ENCODE peak calls at places on chromosome 11, in ten cellular contexts. One of them, this sample, is unnamed.
A peak's percentile ranks its signal among the peaks of the same experiment; 100 is the strongest.

GRCh38 chr11:133832096-133833081 is 12.9 kb downstream of the SPATA19 start:
- DNase-seq in D721Med: no peak
- DNase-seq in Panc1: no peak
- DNase-seq in WTC11: no peak
- DNase-seq in AG10803: no peak
- DNase-seq in nephron progenitor cell: no peak
- DNase-seq in cardiac fibroblast: no peak
- DNase-seq in neural progenitor cell: no peak
- DNase-seq in tibial nerve: no peak
- DNase-seq in endothelial cell: no peak
- DNase-seq in this sample: no peak

GRCh38 chr11:36312593-36312990 is 16.5 kb downstream of the PRR5L start:
- DNase-seq in D721Med: no peak
- DNase-seq in Panc1: no peak
- DNase-seq in WTC11: no peak
- DNase-seq in AG10803: peak; percentile 46
- DNase-seq in nephron progenitor cell: no peak
- DNase-seq in cardiac fibroblast: peak; percentile 18
- DNase-seq in neural progenitor cell: no peak
- DNase-seq in tibial nerve: no peak
- DNase-seq in endothelial cell: no peak
- DNase-seq in this sample: peak; percentile 66

GRCh38 chr11:5364214-5364613 is 12.9 kb downstream of the OR51B6 start:
- DNase-seq in D721Med: no peak
- DNase-seq in Panc1: no peak
- DNase-seq in WTC11: no peak
- DNase-seq in AG10803: peak; percentile 94
- DNase-seq in nephron progenitor cell: no peak
- DNase-seq in cardiac fibroblast: peak; percentile 65
- DNase-seq in neural progenitor cell: no peak
- DNase-seq in tibial nerve: no peak
- DNase-seq in endothelial cell: no peak
- DNase-seq in this sample: peak; percentile 88

GRCh38 chr11:71321433-71322191 is 69.2 kb upstream of the SHANK2 start:
- DNase-seq in D721Med: no peak
- DNase-seq in Panc1: no peak
- DNase-seq in WTC11: no peak
- DNase-seq in AG10803: no peak
- DNase-seq in nephron progenitor cell: no peak
- DNase-seq in cardiac fibroblast: no peak
- DNase-seq in neural progenitor cell: no peak
- DNase-seq in tibial nerve: no peak
- DNase-seq in endothelial cell: no peak
- DNase-seq in this sample: no peak

GRCh38 chr11:78318321-78318720 is 99.3 kb downstream of the GAB2 start:
- DNase-seq in D721Med: no peak
- DNase-seq in Panc1: no peak
- DNase-seq in WTC11: no peak
- DNase-seq in AG10803: no peak
- DNase-seq in nephron progenitor cell: no peak
- DNase-seq in cardiac fibroblast: peak; percentile 43
- DNase-seq in neural progenitor cell: no peak
- DNase-seq in tibial nerve: no peak
- DNase-seq in endothelial cell: peak; percentile 15
- DNase-seq in this sample: no peak

GRCh38 chr11:12248330-12248729 is 129.0 kb upstream of the PARVA start:
- DNase-seq in D721Med: no peak
- DNase-seq in Panc1: no peak
- DNase-seq in WTC11: peak; percentile 29
- DNase-seq in AG10803: no peak
- DNase-seq in nephron progenitor cell: no peak
- DNase-seq in cardiac fibroblast: peak; percentile 69
- DNase-seq in neural progenitor cell: peak; percentile 29
- DNase-seq in tibial nerve: peak; percentile 72
- DNase-seq in endothelial cell: no peak
- DNase-seq in this sample: no peak

GRCh38 chr11:68411501-68411991 is 49.0 kb upstream of the PPP6R3 start:
- DNase-seq in D721Med: no peak
- DNase-seq in Panc1: no peak
- DNase-seq in WTC11: no peak
- DNase-seq in AG10803: no peak
- DNase-seq in nephron progenitor cell: no peak
- DNase-seq in cardiac fibroblast: no peak
- DNase-seq in neural progenitor cell: no peak
- DNase-seq in tibial nerve: no peak
- DNase-seq in endothelial cell: no peak
- DNase-seq in this sample: no peak

GRCh38 chr11:126896025-126896424 is 104.5 kb downstream of the KIRREL3 start:
- DNase-seq in D721Med: no peak
- DNase-seq in Panc1: no peak
- DNase-seq in WTC11: no peak
- DNase-seq in AG10803: no peak
- DNase-seq in nephron progenitor cell: no peak
- DNase-seq in cardiac fibroblast: no peak
- DNase-seq in neural progenitor cell: no peak
- DNase-seq in tibial nerve: no peak
- DNase-seq in endothelial cell: no peak
- DNase-seq in this sample: no peak

GRCh38 chr11:121643530-121644512 is 191.1 kb upstream of the SORL1-AS1 start:
- DNase-seq in D721Med: no peak
- DNase-seq in Panc1: no peak
- DNase-seq in WTC11: no peak
- DNase-seq in AG10803: no peak
- DNase-seq in nephron progenitor cell: no peak
- DNase-seq in cardiac fibroblast: no peak
- DNase-seq in neural progenitor cell: no peak
- DNase-seq in tibial nerve: no peak
- DNase-seq in endothelial cell: no peak
- DNase-seq in this sample: no peak

GRCh38 chr11:10696797-10697620 is 3.5 kb upstream of the IRAG1 start:
- DNase-seq in D721Med: no peak
- DNase-seq in Panc1: no peak
- DNase-seq in WTC11: no peak
- DNase-seq in AG10803: no peak
- DNase-seq in nephron progenitor cell: no peak
- DNase-seq in cardiac fibroblast: no peak
- DNase-seq in neural progenitor cell: no peak
- DNase-seq in tibial nerve: no peak
- DNase-seq in endothelial cell: no peak
- DNase-seq in this sample: no peak

GRCh38 chr11:134252539-134253188 is 488 bp downstream of the THYN1 start:
- DNase-seq in D721Med: no peak
- DNase-seq in Panc1: no peak
- DNase-seq in WTC11: peak; percentile 29
- DNase-seq in AG10803: peak; percentile 47
- DNase-seq in nephron progenitor cell: peak; percentile 22
- DNase-seq in cardiac fibroblast: no peak
- DNase-seq in neural progenitor cell: peak; percentile 63
- DNase-seq in tibial nerve: no peak
- DNase-seq in endothelial cell: peak; percentile 15
- DNase-seq in this sample: peak; percentile 47

GRCh38 chr11:112318193-112318592 is 57.5 kb upstream of the PLET1 start:
- DNase-seq in D721Med: no peak
- DNase-seq in Panc1: no peak
- DNase-seq in WTC11: no peak
- DNase-seq in AG10803: peak; percentile 94
- DNase-seq in nephron progenitor cell: no peak
- DNase-seq in cardiac fibroblast: peak; percentile 93
- DNase-seq in neural progenitor cell: no peak
- DNase-seq in tibial nerve: no peak
- DNase-seq in endothelial cell: no peak
- DNase-seq in this sample: peak; percentile 95

GRCh38 chr11:128503231-128503991 is 83.9 kb downstream of the ETS1 start:
- DNase-seq in D721Med: no peak
- DNase-seq in Panc1: no peak
- DNase-seq in WTC11: no peak
- DNase-seq in AG10803: peak; percentile 95
- DNase-seq in nephron progenitor cell: no peak
- DNase-seq in cardiac fibroblast: peak; percentile 56
- DNase-seq in neural progenitor cell: no peak
- DNase-seq in tibial nerve: no peak
- DNase-seq in endothelial cell: no peak
- DNase-seq in this sample: peak; percentile 95

GRCh38 chr11:87421422-87421821 is 383.7 kb downstream of the TMEM135 start:
- DNase-seq in D721Med: peak; percentile 14
- DNase-seq in Panc1: peak; percentile 80
- DNase-seq in WTC11: peak; percentile 32
- DNase-seq in AG10803: peak; percentile 84
- DNase-seq in nephron progenitor cell: peak; percentile 43
- DNase-seq in cardiac fibroblast: peak; percentile 89
- DNase-seq in neural progenitor cell: peak; percentile 79
- DNase-seq in tibial nerve: no peak
- DNase-seq in endothelial cell: peak; percentile 64
- DNase-seq in this sample: peak; percentile 83

GRCh38 chr11:61971177-61972111 is 4.0 kb upstream of the FTH1 start:
- DNase-seq in D721Med: peak; percentile 9
- DNase-seq in Panc1: peak; percentile 91
- DNase-seq in WTC11: peak; percentile 98
- DNase-seq in AG10803: peak; percentile 99
- DNase-seq in nephron progenitor cell: peak; percentile 85
- DNase-seq in cardiac fibroblast: peak; percentile 100
- DNase-seq in neural progenitor cell: peak; percentile 94
- DNase-seq in tibial nerve: peak; percentile 97
- DNase-seq in endothelial cell: peak; percentile 61
- DNase-seq in this sample: peak; percentile 99

GRCh38 chr11:12698049-12698448 is 23.8 kb downstream of the TEAD1 start:
- DNase-seq in D721Med: no peak
- DNase-seq in Panc1: no peak
- DNase-seq in WTC11: no peak
- DNase-seq in AG10803: no peak
- DNase-seq in nephron progenitor cell: peak; percentile 30
- DNase-seq in cardiac fibroblast: no peak
- DNase-seq in neural progenitor cell: no peak
- DNase-seq in tibial nerve: no peak
- DNase-seq in endothelial cell: no peak
- DNase-seq in this sample: no peak

GRCh38 chr11:2771758-2772466 is 72.1 kb upstream of the KCNQ1OT1 start:
- DNase-seq in D721Med: no peak
- DNase-seq in Panc1: no peak
- DNase-seq in WTC11: peak; percentile 11
- DNase-seq in AG10803: no peak
- DNase-seq in nephron progenitor cell: no peak
- DNase-seq in cardiac fibroblast: no peak
- DNase-seq in neural progenitor cell: no peak
- DNase-seq in tibial nerve: peak; percentile 6
- DNase-seq in endothelial cell: peak; percentile 2
- DNase-seq in this sample: no peak

GRCh38 chr11:129374081-129374992 is 1.3 kb upstream of the BARX2 start:
- DNase-seq in D721Med: peak; percentile 16
- DNase-seq in Panc1: no peak
- DNase-seq in WTC11: peak; percentile 28
- DNase-seq in AG10803: no peak
- DNase-seq in nephron progenitor cell: peak; percentile 42
- DNase-seq in cardiac fibroblast: no peak
- DNase-seq in neural progenitor cell: peak; percentile 58
- DNase-seq in tibial nerve: no peak
- DNase-seq in endothelial cell: peak; percentile 15
- DNase-seq in this sample: no peak

DNA sequence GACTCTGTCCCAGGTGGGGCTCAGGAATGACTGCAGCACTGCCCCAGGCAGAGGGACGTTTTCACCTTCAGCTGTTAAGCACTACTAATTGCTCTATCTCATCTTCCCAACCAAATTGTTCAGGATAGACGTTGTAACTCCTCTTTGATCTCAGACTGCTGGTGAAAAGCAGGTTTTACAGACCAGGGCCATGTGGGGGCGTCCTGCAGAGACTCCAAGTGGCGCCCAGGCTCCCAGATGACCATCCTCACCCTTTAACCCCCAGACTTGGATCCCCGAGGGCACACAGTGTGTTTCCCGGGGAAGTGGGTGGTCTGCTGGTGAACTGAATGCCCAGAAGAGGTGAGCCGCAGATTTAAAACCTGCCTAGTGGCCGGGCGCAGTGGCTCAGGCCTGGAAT is 23.9 kb downstream of the FADD start:
- DNase-seq in D721Med: no peak
- DNase-seq in Panc1: no peak
- DNase-seq in WTC11: peak; percentile 64
- DNase-seq in AG10803: no peak
- DNase-seq in nephron progenitor cell: peak; percentile 22
- DNase-seq in cardiac fibroblast: no peak
- DNase-seq in neural progenitor cell: peak; percentile 49
- DNase-seq in tibial nerve: no peak
- DNase-seq in endothelial cell: peak; percentile 47
- DNase-seq in this sample: no peak
- TF ChIP-seq CTCF in D721Med: no peak
- TF ChIP-seq CTCF in Panc1: no peak
- TF ChIP-seq CTCF in WTC11: peak; percentile 18
- TF ChIP-seq CTCF in AG10803: no peak
- TF ChIP-seq CTCF in nephron progenitor cell: no peak
- TF ChIP-seq CTCF in cardiac fibroblast: peak; percentile 38
- TF ChIP-seq CTCF in neural progenitor cell: peak; percentile 50
- TF ChIP-seq CTCF in tibial nerve: no peak
- TF ChIP-seq CTCF in endothelial cell: peak; percentile 43
- TF ChIP-seq CTCF in this sample: peak; percentile 57

DNA sequence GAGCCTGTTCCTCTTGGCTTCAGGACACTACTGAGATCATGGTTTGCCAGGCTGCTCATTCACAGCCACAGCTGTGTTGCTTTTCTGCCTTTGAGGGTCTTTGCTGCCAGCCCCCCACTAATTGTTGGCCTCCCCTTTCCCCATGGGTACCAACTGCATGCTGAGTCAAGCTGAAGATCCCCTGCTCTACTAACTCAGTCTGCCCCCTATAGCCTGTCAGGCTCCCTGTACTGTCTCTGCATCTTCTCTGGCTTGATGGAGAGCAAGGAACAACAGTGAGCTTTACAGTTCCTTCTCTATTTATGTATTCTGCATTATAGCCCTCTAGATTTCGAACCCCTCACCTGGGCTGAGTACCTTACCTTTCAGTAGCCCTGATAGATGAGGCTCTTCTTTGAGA is 257.6 kb upstream of the CADM1 start:
- DNase-seq in D721Med: no peak
- DNase-seq in Panc1: no peak
- DNase-seq in WTC11: no peak
- DNase-seq in AG10803: no peak
- DNase-seq in nephron progenitor cell: no peak
- DNase-seq in cardiac fibroblast: no peak
- DNase-seq in neural progenitor cell: no peak
- DNase-seq in tibial nerve: no peak
- DNase-seq in endothelial cell: no peak
- DNase-seq in this sample: no peak
- TF ChIP-seq CTCF in D721Med: no peak
- TF ChIP-seq CTCF in Panc1: no peak
- TF ChIP-seq CTCF in WTC11: no peak
- TF ChIP-seq CTCF in AG10803: no peak
- TF ChIP-seq CTCF in nephron progenitor cell: no peak
- TF ChIP-seq CTCF in cardiac fibroblast: no peak
- TF ChIP-seq CTCF in neural progenitor cell: peak; percentile 7
- TF ChIP-seq CTCF in tibial nerve: no peak
- TF ChIP-seq CTCF in endothelial cell: no peak
- TF ChIP-seq CTCF in this sample: no peak

GRCh38 chr11:34732831-34733230 is 111.9 kb downstream of the EHF start:
- DNase-seq in D721Med: no peak
- DNase-seq in Panc1: no peak
- DNase-seq in WTC11: no peak
- DNase-seq in AG10803: no peak
- DNase-seq in nephron progenitor cell: no peak
- DNase-seq in cardiac fibroblast: no peak
- DNase-seq in neural progenitor cell: no peak
- DNase-seq in tibial nerve: no peak
- DNase-seq in endothelial cell: no peak
- DNase-seq in this sample: no peak
- TF ChIP-seq CTCF in D721Med: no peak
- TF ChIP-seq CTCF in Panc1: no peak
- TF ChIP-seq CTCF in WTC11: no peak
- TF ChIP-seq CTCF in AG10803: no peak
- TF ChIP-seq CTCF in nephron progenitor cell: no peak
- TF ChIP-seq CTCF in cardiac fibroblast: no peak
- TF ChIP-seq CTCF in neural progenitor cell: no peak
- TF ChIP-seq CTCF in tibial nerve: no peak
- TF ChIP-seq CTCF in endothelial cell: no peak
- TF ChIP-seq CTCF in this sample: no peak

GRCh38 chr11:104343578-104343977 is 179.6 kb upstream of the PDGFD start:
- DNase-seq in D721Med: no peak
- DNase-seq in Panc1: no peak
- DNase-seq in WTC11: no peak
- DNase-seq in AG10803: no peak
- DNase-seq in nephron progenitor cell: no peak
- DNase-seq in cardiac fibroblast: peak; percentile 21
- DNase-seq in neural progenitor cell: peak; percentile 27
- DNase-seq in tibial nerve: no peak
- DNase-seq in endothelial cell: no peak
- DNase-seq in this sample: no peak
- TF ChIP-seq CTCF in D721Med: no peak
- TF ChIP-seq CTCF in Panc1: peak; percentile 27
- TF ChIP-seq CTCF in WTC11: no peak
- TF ChIP-seq CTCF in AG10803: peak; percentile 53
- TF ChIP-seq CTCF in nephron progenitor cell: peak; percentile 36
- TF ChIP-seq CTCF in cardiac fibroblast: peak; percentile 26
- TF ChIP-seq CTCF in neural progenitor cell: peak; percentile 40
- TF ChIP-seq CTCF in tibial nerve: no peak
- TF ChIP-seq CTCF in endothelial cell: peak; percentile 81
- TF ChIP-seq CTCF in this sample: peak; percentile 60